ENCODE peak calls at places on chromosomes 12 and 14, in seven cellular contexts. F is heart right ventricle, G is A549, W is epithelial cell of esophagus, J is cardiac muscle cell, Q is choroid plexus epithelial cell, S is HFF-Myc. Y is an unnamed sample.

GRCh38 chr12:56951582-56952339 is 5.6 kb downstream of the RDH16 start:
- DNase-seq in J (no peak), W (no peak), S (no peak), G (no peak), Q (no peak), F (no peak), Y (no peak)

GRCh38 chr14:94031161-94031875 is 5.2 kb downstream of the OTUB2 start:
- DNase-seq in G (no peak), F (no peak), S (no peak), J (no peak), W (no peak), Q (no peak), Y (no peak)

GRCh38 chr12:6921539-6921938 is 6.2 kb upstream of the ATN1 start:
- DNase-seq in J (no peak), Q (no peak), S (no peak), G (no peak), F (no peak), W (no peak), Y (no peak)

GRCh38 chr14:104106471-104106991 is 21.0 kb downstream of the ASPG start:
- DNase-seq in W (no peak), Q (no peak), J (no peak), F (no peak), G (no peak), S (no peak), Y (no peak)

GRCh38 chr12:92602476-92602875 is 100.3 kb upstream of the PLEKHG7 start:
- DNase-seq in W (peak; percentile 96), F (no peak), Q (peak; percentile 94), J (no peak), S (peak; percentile 58), G (peak; percentile 82), Y (no peak)

GRCh38 chr12:1505576-1505975 is 88.8 kb downstream of the FBXL14 start:
- DNase-seq in F (no peak), G (no peak), Q (no peak), J (no peak), W (no peak), S (no peak), Y (no peak)

GRCh38 chr12:113439606-113440030 is 17.4 kb downstream of the SDSL start:
- DNase-seq in S (no peak), Q (peak; percentile 56), G (peak; percentile 60), J (peak; percentile 83), F (peak; percentile 25), W (peak; percentile 43), Y (no peak)

GRCh38 chr12:16350682-16351081 is 3.2 kb downstream of the MGST1 start:
- DNase-seq in W (peak; percentile 99), G (peak; percentile 81), Q (peak; percentile 98), S (peak; percentile 19), F (no peak), J (no peak), Y (peak; percentile 86)

GRCh38 chr14:92368001-92368400 is 45.0 kb downstream of the SLC24A4 start:
- DNase-seq in Q (no peak), F (no peak), J (no peak), S (no peak), W (peak; percentile 6), G (no peak), Y (no peak)

GRCh38 chr12:116266220-116266619 is 11.3 kb downstream of the MED13L start:
- DNase-seq in Q (peak; percentile 54), J (peak; percentile 45), F (no peak), W (peak; percentile 51), G (peak; percentile 57), S (no peak), Y (no peak)
- TF ChIP-seq CTCF in Q (peak; percentile 40), J (peak; percentile 16), F (no peak), W (peak; percentile 44), G (peak; percentile 13), S (no peak), Y (no peak)

DNA sequence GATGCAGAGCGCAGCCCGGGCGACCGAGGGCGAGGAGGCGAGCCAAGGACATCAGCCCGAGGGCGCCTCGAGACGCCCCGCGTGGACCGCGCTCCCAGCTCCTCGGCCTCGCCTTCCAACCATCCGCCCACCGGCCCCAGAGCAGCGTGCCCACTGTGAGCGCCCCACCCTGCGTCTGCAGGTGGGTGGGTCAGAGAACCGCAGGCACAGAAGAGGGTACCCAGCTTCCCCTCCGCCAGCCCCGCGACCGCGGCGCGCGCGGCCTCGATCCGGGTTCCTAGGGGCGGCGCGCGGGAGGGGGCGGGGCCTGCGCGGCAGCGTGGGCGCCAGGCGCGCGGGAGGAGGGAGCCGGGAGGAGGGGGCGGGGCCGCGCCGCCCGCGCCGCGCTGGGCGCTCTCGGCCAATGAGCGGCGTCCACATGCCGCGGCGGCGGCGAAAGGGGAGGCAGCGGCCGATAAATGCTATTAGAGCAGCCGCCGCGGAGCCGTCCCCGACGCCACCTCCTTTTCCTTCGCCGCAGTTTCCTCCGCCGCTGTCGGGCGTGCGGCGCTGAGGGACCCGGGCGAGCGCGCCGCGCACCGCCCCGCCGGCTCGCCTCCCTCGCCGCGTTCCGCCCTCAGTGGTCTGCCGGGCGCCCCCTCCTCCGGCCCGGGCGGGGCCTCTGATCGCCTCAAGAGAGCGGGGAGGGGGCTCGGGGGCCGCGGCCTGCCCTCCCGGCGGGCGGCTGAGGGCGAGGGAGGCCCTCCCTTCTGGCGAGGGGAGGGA is at the start of gene ATP2A2:
- DNase-seq in W (peak; percentile 91), J (peak; percentile 95), S (no peak), G (peak; percentile 90), Q (peak; percentile 87), F (peak; percentile 88), Y (peak; percentile 69)
- TF ChIP-seq CTCF in W (no peak), J (no peak), S (no peak), G (no peak), Q (no peak), F (no peak), Y (no peak)

DNA sequence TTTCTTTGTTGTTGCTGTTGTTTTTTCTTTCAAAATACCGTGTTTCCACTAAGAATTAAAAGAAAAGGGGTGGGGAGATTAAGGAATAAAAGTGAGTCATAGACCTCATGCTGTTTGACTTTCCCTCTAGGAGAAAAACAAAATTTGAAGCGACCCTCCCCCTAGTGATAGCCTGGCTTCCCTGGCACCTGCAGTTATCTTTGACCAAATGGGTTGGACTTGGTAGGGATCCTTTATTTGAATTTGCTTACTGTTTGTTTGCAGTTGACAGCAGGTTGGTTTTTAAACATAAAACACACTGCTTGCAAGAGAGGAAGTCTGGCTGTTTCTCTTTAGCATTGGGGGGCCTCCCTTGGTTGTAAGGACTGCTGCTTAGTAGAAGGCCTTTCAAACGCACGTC is 14.0 kb downstream of the OTX2 start:
- DNase-seq in F (no peak), G (no peak), J (no peak), Q (no peak), S (no peak), W (no peak), Y (no peak)
- TF ChIP-seq CTCF in F (no peak), G (no peak), J (no peak), Q (no peak), S (no peak), W (no peak), Y (no peak)

GRCh38 chr12:71551529-71551928 is 111.9 kb downstream of the LGR5 start:
- DNase-seq in W (peak; percentile 33), G (peak; percentile 27), F (no peak), Q (peak; percentile 58), J (no peak), S (no peak), Y (peak; percentile 7)
- TF ChIP-seq CTCF in W (peak; percentile 48), G (peak; percentile 33), F (no peak), Q (peak; percentile 59), J (peak; percentile 59), S (peak; percentile 27), Y (peak; percentile 52)

GRCh38 chr12:99386907-99387306 is 260.6 kb upstream of the GARIN6 start:
- DNase-seq in W (peak; percentile 55), J (peak; percentile 59), G (peak; percentile 69), F (no peak), Q (peak; percentile 25), S (peak; percentile 2), Y (no peak)
- TF ChIP-seq CTCF in W (peak; percentile 50), J (peak; percentile 61), G (peak; percentile 57), F (peak; percentile 10), Q (peak; percentile 26), S (peak; percentile 13), Y (peak; percentile 46)

DNA sequence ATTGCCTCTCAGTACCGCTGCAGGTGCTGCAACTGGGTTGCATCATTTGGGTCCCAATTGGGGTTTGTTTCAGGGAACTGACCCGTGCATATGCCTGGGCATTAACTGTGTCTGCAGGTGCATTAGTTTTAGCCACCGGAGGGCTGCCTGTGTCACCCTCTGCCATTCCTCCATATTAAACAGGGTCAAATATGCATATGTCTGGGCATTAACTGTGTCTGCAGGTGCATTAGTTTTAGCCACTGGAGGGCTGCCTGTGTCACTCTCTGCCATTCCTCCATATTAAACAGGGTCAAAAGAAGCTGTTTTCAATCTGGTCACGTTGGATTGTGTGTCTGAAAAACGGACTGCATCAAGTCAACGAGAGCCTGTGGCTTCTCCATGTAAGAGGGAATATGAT is 1317.0 kb downstream of the TMEM121 start:
- DNase-seq in S (no peak), W (no peak), G (no peak), Q (no peak), F (no peak), J (no peak), Y (no peak)
- TF ChIP-seq CTCF in S (no peak), W (no peak), G (no peak), Q (no peak), F (no peak), J (no peak), Y (no peak)

GRCh38 chr12:80412343-80412953 is 31.6 kb upstream of the PTPRQ start:
- DNase-seq in G (peak; percentile 65), J (peak; percentile 81), S (peak; percentile 33), W (peak; percentile 65), Q (peak; percentile 79), F (peak; percentile 8), Y (peak; percentile 27)

GRCh38 chr12:80411787-80412186 is 32.2 kb upstream of the PTPRQ start:
- DNase-seq in G (no peak), J (no peak), W (no peak), S (no peak), Q (no peak), F (no peak), Y (no peak)

DNA sequence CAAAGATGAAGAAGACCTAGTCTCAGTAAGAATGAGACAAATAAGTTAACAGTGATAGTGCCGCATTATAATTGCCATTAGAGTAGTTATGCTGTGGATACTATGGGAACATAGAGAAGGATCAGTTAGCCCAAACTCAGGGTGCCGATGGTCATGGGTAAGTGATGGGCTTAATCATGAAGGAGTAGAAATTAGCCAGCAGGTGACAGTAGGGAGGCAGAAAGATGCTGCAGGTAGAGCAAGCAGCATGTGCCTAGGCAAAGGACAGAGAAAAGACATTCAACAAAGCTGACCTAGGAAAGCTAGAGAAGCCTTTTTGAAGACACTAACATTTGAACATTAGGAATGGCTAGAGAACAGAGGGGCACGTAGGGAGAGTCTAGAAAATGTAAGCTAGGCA is 30.6 kb upstream of the PTPRQ start:
- DNase-seq in S (no peak), G (peak; percentile 29), W (peak; percentile 22), F (no peak), J (no peak), Q (no peak), Y (no peak)
- TF ChIP-seq CTCF in S (peak; percentile 30), G (peak; percentile 27), W (peak; percentile 34), F (no peak), J (no peak), Q (no peak), Y (no peak)

DNA sequence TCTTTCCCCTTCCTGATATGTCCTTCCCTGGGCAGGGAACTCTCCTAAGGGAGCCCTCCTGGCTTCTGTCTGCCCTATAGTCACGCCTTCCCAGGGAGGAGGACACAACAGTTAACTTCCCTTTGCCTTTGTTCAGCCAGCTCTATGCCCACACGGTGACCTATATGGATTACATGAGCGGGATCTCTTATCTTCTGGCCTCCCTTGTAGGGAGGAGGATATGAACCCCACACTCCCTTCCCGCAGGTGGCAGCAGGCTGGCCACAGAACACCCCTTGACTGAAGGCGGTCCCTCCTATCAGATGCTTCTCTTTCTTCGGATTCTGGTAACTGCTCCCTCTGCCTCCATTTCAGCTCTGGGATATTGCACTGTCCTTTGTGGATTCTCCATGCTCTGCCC is 135.6 kb upstream of the MAX start:
- DNase-seq in G (no peak), S (no peak), W (no peak), Q (no peak), J (no peak), F (no peak), Y (no peak)
- TF ChIP-seq CTCF in G (no peak), S (no peak), W (no peak), Q (no peak), J (no peak), F (no peak), Y (no peak)

Y was measured in AG09319.